ENCODE peak calls at places on chromosome 1, in seven cellular contexts. U is HepG2, O is SK-N-SH, Y is HCT116, E is K562, A is GM12878, W is H1. D is an unnamed sample.

GRCh38 chr1:57423135-57424131 is at the start of gene DAB1:
- DNase-seq in W (no peak), O (peak), Y (no peak), U (no peak), E (no peak), A (no peak), D (no peak)

GRCh38 chr1:110243581-110243980 is 33.5 kb downstream of the KCNC4 start:
- DNase-seq in Y (no peak), O (no peak), A (no peak), W (no peak), E (no peak), U (no peak), D (no peak)

GRCh38 chr1:155004352-155005075 is 1.9 kb downstream of the ZBTB7B start:
- DNase-seq in Y (no peak), O (no peak), E (no peak), W (no peak), A (no peak), U (no peak), D (no peak)

GRCh38 chr1:157431751-157432150 is 120.6 kb downstream of the FCRL5 start:
- DNase-seq in Y (no peak), W (no peak), E (no peak), O (no peak), A (no peak), U (no peak), D (no peak)

GRCh38 chr1:222240536-222241181 is 307.2 kb downstream of the HHIPL2 start:
- DNase-seq in Y (no peak), A (no peak), U (no peak), O (no peak), W (no peak), E (no peak), D (no peak)

GRCh38 chr1:15046487-15047165 is 106.9 kb upstream of the TMEM51 start:
- DNase-seq in U (peak), W (peak), Y (peak), E (peak), A (peak), O (peak), D (peak)

GRCh38 chr1:226733309-226733708 is 5.8 kb downstream of the ITPKB start:
- DNase-seq in W (no peak), U (no peak), Y (no peak), E (no peak), O (no peak), A (no peak), D (no peak)

GRCh38 chr1:7827134-7827955 is 25.5 kb downstream of the UTS2 start:
- DNase-seq in O (no peak), W (no peak), U (no peak), A (no peak), Y (no peak), E (peak), D (no peak)

GRCh38 chr1:98733782-98734112 is 72.2 kb downstream of the SNX7 start:
- DNase-seq in A (no peak), E (no peak), W (no peak), U (no peak), Y (no peak), O (no peak), D (no peak)

GRCh38 chr1:197467881-197468280 is 199.8 kb downstream of the CRB1 start:
- DNase-seq in E (no peak), Y (no peak), A (no peak), W (no peak), O (no peak), U (no peak), D (no peak)

GRCh38 chr1:190858140-190858539 is 380.5 kb upstream of the BRINP3 start:
- DNase-seq in A (no peak), U (no peak), W (no peak), Y (no peak), O (no peak), E (no peak), D (no peak)

GRCh38 chr1:200207711-200208126 is 180.2 kb downstream of the NR5A2 start:
- DNase-seq in W (no peak), O (no peak), E (no peak), U (no peak), Y (no peak), A (peak), D (no peak)

GRCh38 chr1:7366286-7366954 is 404.7 kb upstream of the VAMP3 start:
- DNase-seq in A (no peak), U (no peak), O (no peak), Y (no peak), W (no peak), E (no peak), D (no peak)

GRCh38 chr1:208631516-208631915 is 387.3 kb upstream of the PLXNA2 start:
- DNase-seq in W (no peak), E (no peak), O (no peak), A (no peak), Y (no peak), U (no peak), D (no peak)

GRCh38 chr1:174874337-174875053 is 125.3 kb upstream of the CACYBP start:
- DNase-seq in W (no peak), E (no peak), Y (no peak), A (peak), O (no peak), U (no peak), D (peak)

GRCh38 chr1:68969430-68969829 is 472.5 kb upstream of the DEPDC1 start:
- DNase-seq in U (no peak), O (no peak), Y (no peak), E (no peak), A (no peak), W (no peak), D (no peak)

GRCh38 chr1:47189844-47190562 is at the start of gene PDZK1IP1:
- DNase-seq in Y (no peak), W (no peak), U (no peak), A (no peak), E (peak), O (no peak), D (no peak)

GRCh38 chr1:40711465-40712404 is 20.2 kb downstream of the NFYC start:
- DNase-seq in O (no peak), Y (no peak), A (no peak), E (peak), U (peak), W (no peak), D (peak)

GRCh38 chr1:31585736-31586365 is 9.5 kb downstream of the TINAGL1 start:
- DNase-seq in Y (no peak), U (no peak), O (no peak), E (no peak), W (no peak), A (no peak), D (no peak)

DNA sequence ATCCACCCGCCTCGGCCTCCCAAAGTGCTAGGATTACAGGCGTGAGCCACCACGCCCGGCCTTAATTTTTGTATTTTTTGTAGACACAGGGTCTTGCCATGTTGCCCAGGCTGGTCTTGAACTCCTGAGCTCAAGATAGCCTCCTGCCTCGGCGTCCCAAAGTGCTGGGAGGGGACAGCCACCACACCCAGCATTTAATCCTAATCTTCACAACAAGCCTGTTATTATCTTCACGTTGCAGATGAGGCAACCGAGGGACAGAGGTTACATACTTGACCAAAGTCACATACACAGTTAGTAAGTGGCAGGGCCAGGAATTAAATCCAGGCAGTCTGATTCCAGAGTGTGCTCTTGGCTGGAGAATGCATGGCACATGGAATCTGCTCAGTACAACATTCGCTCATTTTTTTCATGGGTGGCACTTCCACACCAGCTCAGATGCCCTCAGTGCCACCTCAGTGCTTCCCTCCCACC is 4.8 kb upstream of the GPR37L1 start:
- DNase-seq in U (peak), O (no peak), E (no peak), W (no peak), Y (no peak), A (no peak), D (no peak)
- TF ChIP-seq JUND in U (no peak), O (no peak), E (peak), W (no peak), Y (no peak), A (no peak), D (no peak)

GRCh38 chr1:210117198-210117597 is 115.4 kb upstream of the SERTAD4 start:
- DNase-seq in A (no peak), W (no peak), Y (no peak), E (no peak), O (no peak), U (no peak), D (no peak)
- TF ChIP-seq JUND in A (no peak), W (no peak), Y (no peak), E (no peak), O (no peak), U (no peak), D (no peak)

GRCh38 chr1:179365342-179366092 is at the start of gene AXDND1:
- DNase-seq in O (peak), W (peak), A (peak), U (peak), E (peak), Y (peak), D (peak)

GRCh38 chr1:179372160-179372559 is 6.4 kb downstream of the AXDND1 start:
- DNase-seq in W (no peak), U (no peak), E (no peak), A (no peak), O (no peak), Y (no peak), D (no peak)

GRCh38 chr1:179369751-179370341 is 4.1 kb downstream of the AXDND1 start:
- DNase-seq in Y (peak), E (peak), U (peak), A (peak), W (peak), O (peak), D (peak)

DNA sequence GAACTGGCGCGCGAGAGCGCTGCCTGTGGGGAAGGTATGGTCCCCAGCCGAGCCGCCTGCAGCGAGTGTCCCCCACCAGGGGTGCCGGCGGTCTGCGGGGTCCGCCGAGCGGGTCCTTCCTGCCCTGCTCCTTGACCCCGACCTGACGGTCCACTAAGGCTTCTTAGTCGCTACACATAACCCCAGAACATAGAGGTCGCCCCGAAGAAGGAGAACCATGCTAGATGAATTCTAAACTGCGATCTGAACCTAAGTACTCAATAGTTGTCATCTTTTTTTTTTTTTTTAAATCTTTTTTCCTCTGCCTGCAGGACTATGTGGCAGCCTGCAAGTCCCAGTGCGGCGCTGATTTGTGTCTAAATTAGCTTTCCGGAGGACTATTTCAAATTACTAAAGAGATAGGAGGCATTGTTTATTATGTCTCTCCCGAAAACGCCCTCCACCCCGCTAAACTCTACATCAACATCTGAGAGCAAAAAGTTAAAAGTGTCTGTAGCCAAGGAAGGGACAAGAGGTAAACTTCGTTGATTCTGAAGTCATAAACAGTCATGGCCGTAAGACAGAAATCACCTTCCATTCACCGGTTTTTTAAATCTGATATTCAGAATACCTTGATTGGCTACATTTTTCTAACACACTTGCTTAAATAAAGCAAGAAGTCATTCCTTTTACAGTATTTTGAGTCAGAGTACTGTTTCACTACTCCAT is 476 bp downstream of the AXDND1 start:
- DNase-seq in E (no peak), O (no peak), W (peak), Y (no peak), A (no peak), U (no peak), D (no peak)
- TF ChIP-seq JUND in E (no peak), O (no peak), W (no peak), Y (no peak), A (no peak), U (no peak), D (no peak)

GRCh38 chr1:86645866-86646647 is 58.3 kb upstream of the SH3GLB1 start:
- DNase-seq in E (no peak), U (no peak), Y (no peak), O (no peak), W (no peak), A (no peak), D (no peak)

GRCh38 chr1:86650065-86650464 is 54.3 kb upstream of the SH3GLB1 start:
- DNase-seq in U (no peak), W (no peak), E (no peak), A (no peak), Y (no peak), O (no peak), D (no peak)

GRCh38 chr1:86649618-86650017 is 54.8 kb upstream of the SH3GLB1 start:
- DNase-seq in W (no peak), E (no peak), A (no peak), O (no peak), U (no peak), Y (no peak), D (no peak)

GRCh38 chr1:86648255-86648654 is 56.1 kb upstream of the SH3GLB1 start:
- DNase-seq in A (no peak), U (no peak), O (no peak), E (no peak), Y (peak), W (no peak), D (no peak)
- TF ChIP-seq JUND in A (no peak), U (no peak), O (no peak), E (no peak), Y (peak), W (no peak), D (no peak)

GRCh38 chr1:112511897-112512296 is 3.1 kb downstream of the WNT2B start:
- DNase-seq in W (no peak), A (no peak), E (no peak), U (no peak), O (peak), Y (no peak), D (no peak)
- TF ChIP-seq JUND in W (no peak), A (no peak), E (no peak), U (no peak), O (no peak), Y (no peak), D (no peak)

DNA sequence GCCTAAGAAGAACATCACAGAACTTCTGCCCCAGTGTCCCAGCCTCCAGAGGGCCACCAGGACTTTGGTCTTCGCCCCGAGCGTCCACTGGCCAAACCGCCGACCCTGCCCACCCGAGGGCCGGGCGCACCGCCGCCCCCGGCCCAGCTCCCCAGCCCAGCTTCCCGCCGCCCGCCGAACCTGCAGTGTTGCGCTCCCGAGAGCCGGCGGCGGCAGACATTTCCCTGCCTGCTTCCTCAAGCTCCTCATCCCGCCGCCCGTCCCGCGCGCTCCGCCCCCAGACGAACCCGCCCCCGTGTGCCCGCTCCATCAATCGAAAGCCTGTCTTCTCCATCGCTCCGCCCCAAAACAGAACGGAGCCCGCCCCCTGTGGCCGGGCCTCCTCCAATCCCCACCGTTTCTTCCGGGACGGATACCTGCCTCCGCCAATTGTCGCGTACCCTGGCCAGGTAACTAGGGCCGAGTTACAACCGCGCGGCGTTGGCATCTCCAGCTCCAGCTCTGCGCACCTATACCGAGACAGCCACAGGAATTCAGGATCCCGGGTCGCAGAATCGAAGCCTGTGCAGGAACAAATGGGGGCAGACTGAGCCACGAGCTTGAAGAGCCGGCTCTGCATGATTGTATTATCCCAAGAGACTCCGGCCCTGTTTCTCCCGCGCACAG is 15.2 kb downstream of the INPP5B start:
- DNase-seq in U (peak), O (peak), W (peak), A (peak), Y (peak), E (peak), D (peak)
- TF ChIP-seq JUND in U (no peak), O (no peak), W (no peak), A (no peak), Y (no peak), E (peak), D (no peak)

GRCh38 chr1:50829010-50829958 is 130.8 kb downstream of the FAF1 start:
- DNase-seq in Y (no peak), A (no peak), E (no peak), O (no peak), U (no peak), W (no peak), D (peak)
- TF ChIP-seq JUND in Y (no peak), A (no peak), E (no peak), O (no peak), U (no peak), W (no peak), D (no peak)

DNA sequence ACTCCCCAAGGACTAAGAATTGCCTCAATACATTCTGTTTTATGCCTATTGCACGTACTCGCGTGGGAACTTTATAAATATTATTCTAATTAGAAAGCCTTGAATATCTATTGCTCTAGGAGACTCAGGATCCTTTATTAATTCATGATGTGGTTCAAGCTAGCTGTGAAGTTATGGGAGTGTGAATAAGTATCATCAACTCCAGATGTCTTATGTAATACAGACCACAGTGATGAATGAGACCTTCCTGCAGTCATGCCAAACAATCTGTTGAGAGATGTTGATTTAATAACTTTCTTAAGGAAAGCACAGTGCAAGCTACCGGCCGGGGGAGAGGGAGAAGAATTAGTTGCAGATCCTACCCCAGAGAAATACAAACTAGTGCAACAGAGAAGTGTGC is 519.2 kb upstream of the ZP4 start:
- DNase-seq in A (no peak), W (no peak), E (no peak), U (no peak), Y (no peak), O (no peak), D (no peak)
- TF ChIP-seq JUND in A (no peak), W (no peak), E (no peak), U (no peak), Y (no peak), O (no peak), D (no peak)

DNA sequence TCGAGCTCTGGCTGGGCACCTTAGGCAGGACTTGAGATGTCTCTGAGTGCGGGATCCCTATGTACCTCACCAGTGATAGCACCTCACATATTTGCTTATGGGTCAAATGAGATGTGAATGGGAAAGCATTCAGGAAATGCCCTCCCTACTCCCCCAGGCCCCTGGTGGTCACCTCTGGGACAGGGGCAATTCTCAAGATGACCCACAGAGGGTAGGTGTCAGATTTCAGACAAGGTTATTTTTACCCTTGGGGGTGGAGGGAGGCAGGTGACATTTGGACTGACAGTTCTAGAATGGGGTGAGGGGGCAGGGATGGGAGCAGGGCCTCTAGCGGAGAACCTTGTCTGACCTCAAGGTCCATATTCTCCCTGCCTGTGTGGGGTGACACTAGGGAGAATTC is 27.1 kb downstream of the ACOT11 start:
- DNase-seq in E (no peak), U (peak), O (no peak), Y (no peak), A (no peak), W (no peak), D (no peak)
- TF ChIP-seq JUND in E (no peak), U (no peak), O (no peak), Y (no peak), A (no peak), W (no peak), D (no peak)

GRCh38 chr1:3894626-3895278 is 5.3 kb downstream of the C1orf174 start:
- DNase-seq in W (no peak), U (no peak), Y (no peak), E (no peak), O (no peak), A (no peak), D (no peak)

GRCh38 chr1:3895951-3896325 is 4.1 kb downstream of the C1orf174 start:
- DNase-seq in Y (no peak), W (no peak), U (no peak), A (no peak), E (no peak), O (no peak), D (no peak)

GRCh38 chr1:3896396-3897000 is 3.6 kb downstream of the C1orf174 start:
- DNase-seq in U (no peak), W (no peak), E (no peak), A (no peak), Y (no peak), O (no peak), D (no peak)

GRCh38 chr1:3893190-3893589 is 6.9 kb downstream of the C1orf174 start:
- DNase-seq in O (no peak), W (no peak), U (no peak), E (no peak), A (no peak), Y (no peak), D (no peak)

GRCh38 chr1:3895279-3895950 is 4.7 kb downstream of the C1orf174 start:
- DNase-seq in U (no peak), E (no peak), Y (no peak), O (no peak), A (no peak), W (no peak), D (no peak)
- TF ChIP-seq JUND in U (no peak), E (no peak), Y (no peak), O (no peak), A (no peak), W (no peak), D (no peak)